ENCODE peak calls at places on chromosomes 11 and 22, in eight cellular contexts. One of them, this sample, is unnamed.
A peak's percentile ranks its signal among the peaks of the same experiment; 100 is the strongest.

GRCh38 chr11:133134561-133135173 is 397.6 kb downstream of the OPCML start:
- DNase-seq in left ventricle myocardium superior: peak; percentile 69
- DNase-seq in MCF 10A: peak; percentile 0
- DNase-seq in effector memory CD4-positive, alpha-beta T cell: peak; percentile 11
- DNase-seq in Right ventricle myocardium superior: peak; percentile 60
- DNase-seq in stimulated activated CD4-positive, alpha-beta T cell treated with anti-CD3 and anti-CD28 coated beads, Interleukin-15, amount 100 ng/mL, for 1 hour: no peak
- DNase-seq in GOT3: no peak
- DNase-seq in left colon: peak; percentile 33
- DNase-seq in this sample: peak; percentile 2

GRCh38 chr11:17012712-17013547 is 1.3 kb downstream of the PLEKHA7 start:
- DNase-seq in left ventricle myocardium superior: peak; percentile 67
- DNase-seq in MCF 10A: peak; percentile 85
- DNase-seq in effector memory CD4-positive, alpha-beta T cell: no peak
- DNase-seq in Right ventricle myocardium superior: peak; percentile 67
- DNase-seq in stimulated activated CD4-positive, alpha-beta T cell treated with anti-CD3 and anti-CD28 coated beads, Interleukin-15, amount 100 ng/mL, for 1 hour: no peak
- DNase-seq in GOT3: no peak
- DNase-seq in left colon: peak; percentile 73
- DNase-seq in this sample: no peak

GRCh38 chr11:76657139-76657823 is 13.3 kb downstream of the LRRC32 start:
- DNase-seq in left ventricle myocardium superior: no peak
- DNase-seq in MCF 10A: no peak
- DNase-seq in effector memory CD4-positive, alpha-beta T cell: no peak
- DNase-seq in Right ventricle myocardium superior: peak; percentile 34
- DNase-seq in stimulated activated CD4-positive, alpha-beta T cell treated with anti-CD3 and anti-CD28 coated beads, Interleukin-15, amount 100 ng/mL, for 1 hour: no peak
- DNase-seq in GOT3: no peak
- DNase-seq in left colon: no peak
- DNase-seq in this sample: no peak

GRCh38 chr11:16843307-16843706 is 104.9 kb downstream of the C11orf58 start:
- DNase-seq in left ventricle myocardium superior: no peak
- DNase-seq in MCF 10A: peak; percentile 64
- DNase-seq in effector memory CD4-positive, alpha-beta T cell: no peak
- DNase-seq in Right ventricle myocardium superior: no peak
- DNase-seq in stimulated activated CD4-positive, alpha-beta T cell treated with anti-CD3 and anti-CD28 coated beads, Interleukin-15, amount 100 ng/mL, for 1 hour: no peak
- DNase-seq in GOT3: no peak
- DNase-seq in left colon: no peak
- DNase-seq in this sample: no peak

GRCh38 chr11:15346907-15347306 is 232.2 kb downstream of the INSC start:
- DNase-seq in left ventricle myocardium superior: no peak
- DNase-seq in MCF 10A: peak; percentile 32
- DNase-seq in effector memory CD4-positive, alpha-beta T cell: no peak
- DNase-seq in Right ventricle myocardium superior: no peak
- DNase-seq in stimulated activated CD4-positive, alpha-beta T cell treated with anti-CD3 and anti-CD28 coated beads, Interleukin-15, amount 100 ng/mL, for 1 hour: no peak
- DNase-seq in GOT3: no peak
- DNase-seq in left colon: no peak
- DNase-seq in this sample: no peak

GRCh38 chr22:19767427-19768380 is 7.1 kb downstream of the TBX1 start:
- DNase-seq in left ventricle myocardium superior: peak; percentile 66
- DNase-seq in MCF 10A: no peak
- DNase-seq in effector memory CD4-positive, alpha-beta T cell: no peak
- DNase-seq in Right ventricle myocardium superior: peak; percentile 79
- DNase-seq in stimulated activated CD4-positive, alpha-beta T cell treated with anti-CD3 and anti-CD28 coated beads, Interleukin-15, amount 100 ng/mL, for 1 hour: no peak
- DNase-seq in GOT3: no peak
- DNase-seq in left colon: no peak
- DNase-seq in this sample: no peak

GRCh38 chr11:132177106-132177505 is 806.7 kb downstream of the NTM start:
- DNase-seq in left ventricle myocardium superior: no peak
- DNase-seq in MCF 10A: peak; percentile 1
- DNase-seq in effector memory CD4-positive, alpha-beta T cell: no peak
- DNase-seq in Right ventricle myocardium superior: no peak
- DNase-seq in stimulated activated CD4-positive, alpha-beta T cell treated with anti-CD3 and anti-CD28 coated beads, Interleukin-15, amount 100 ng/mL, for 1 hour: no peak
- DNase-seq in GOT3: no peak
- DNase-seq in left colon: no peak
- DNase-seq in this sample: no peak

GRCh38 chr11:43772733-43773132 is 92.2 kb downstream of the HSD17B12 start:
- DNase-seq in left ventricle myocardium superior: no peak
- DNase-seq in MCF 10A: no peak
- DNase-seq in effector memory CD4-positive, alpha-beta T cell: no peak
- DNase-seq in Right ventricle myocardium superior: no peak
- DNase-seq in stimulated activated CD4-positive, alpha-beta T cell treated with anti-CD3 and anti-CD28 coated beads, Interleukin-15, amount 100 ng/mL, for 1 hour: no peak
- DNase-seq in GOT3: no peak
- DNase-seq in left colon: no peak
- DNase-seq in this sample: no peak

GRCh38 chr22:42431401-42432019 is 693 bp downstream of the NFAM1 start:
- DNase-seq in left ventricle myocardium superior: no peak
- DNase-seq in MCF 10A: no peak
- DNase-seq in effector memory CD4-positive, alpha-beta T cell: no peak
- DNase-seq in Right ventricle myocardium superior: no peak
- DNase-seq in stimulated activated CD4-positive, alpha-beta T cell treated with anti-CD3 and anti-CD28 coated beads, Interleukin-15, amount 100 ng/mL, for 1 hour: no peak
- DNase-seq in GOT3: no peak
- DNase-seq in left colon: no peak
- DNase-seq in this sample: no peak

GRCh38 chr11:60992842-60993409 is 21.4 kb downstream of the CD6 start:
- DNase-seq in left ventricle myocardium superior: no peak
- DNase-seq in MCF 10A: no peak
- DNase-seq in effector memory CD4-positive, alpha-beta T cell: no peak
- DNase-seq in Right ventricle myocardium superior: no peak
- DNase-seq in stimulated activated CD4-positive, alpha-beta T cell treated with anti-CD3 and anti-CD28 coated beads, Interleukin-15, amount 100 ng/mL, for 1 hour: no peak
- DNase-seq in GOT3: no peak
- DNase-seq in left colon: no peak
- DNase-seq in this sample: no peak

GRCh38 chr11:83724704-83725114 is 438.5 kb upstream of the CCDC90B start:
- DNase-seq in left ventricle myocardium superior: no peak
- DNase-seq in MCF 10A: peak; percentile 11
- DNase-seq in effector memory CD4-positive, alpha-beta T cell: no peak
- DNase-seq in Right ventricle myocardium superior: no peak
- DNase-seq in stimulated activated CD4-positive, alpha-beta T cell treated with anti-CD3 and anti-CD28 coated beads, Interleukin-15, amount 100 ng/mL, for 1 hour: no peak
- DNase-seq in GOT3: no peak
- DNase-seq in left colon: no peak
- DNase-seq in this sample: no peak

GRCh38 chr11:2802389-2803185 is 83.0 kb downstream of the CDKN1C start:
- DNase-seq in left ventricle myocardium superior: no peak
- DNase-seq in MCF 10A: no peak
- DNase-seq in effector memory CD4-positive, alpha-beta T cell: no peak
- DNase-seq in Right ventricle myocardium superior: peak; percentile 38
- DNase-seq in stimulated activated CD4-positive, alpha-beta T cell treated with anti-CD3 and anti-CD28 coated beads, Interleukin-15, amount 100 ng/mL, for 1 hour: no peak
- DNase-seq in GOT3: no peak
- DNase-seq in left colon: no peak
- DNase-seq in this sample: no peak

GRCh38 chr11:96524475-96524874 is 134.7 kb downstream of the JRKL start:
- DNase-seq in left ventricle myocardium superior: no peak
- DNase-seq in MCF 10A: no peak
- DNase-seq in effector memory CD4-positive, alpha-beta T cell: no peak
- DNase-seq in Right ventricle myocardium superior: no peak
- DNase-seq in stimulated activated CD4-positive, alpha-beta T cell treated with anti-CD3 and anti-CD28 coated beads, Interleukin-15, amount 100 ng/mL, for 1 hour: no peak
- DNase-seq in GOT3: no peak
- DNase-seq in left colon: no peak
- DNase-seq in this sample: no peak

GRCh38 chr11:125886997-125887372 is 483 bp upstream of the HYLS1 start:
- DNase-seq in left ventricle myocardium superior: peak; percentile 54
- DNase-seq in MCF 10A: peak; percentile 57
- DNase-seq in effector memory CD4-positive, alpha-beta T cell: no peak
- DNase-seq in Right ventricle myocardium superior: peak; percentile 68
- DNase-seq in stimulated activated CD4-positive, alpha-beta T cell treated with anti-CD3 and anti-CD28 coated beads, Interleukin-15, amount 100 ng/mL, for 1 hour: no peak
- DNase-seq in GOT3: no peak
- DNase-seq in left colon: peak; percentile 41
- DNase-seq in this sample: peak; percentile 31

GRCh38 chr11:31872074-31872440 is 60.9 kb upstream of the PAX6 start:
- DNase-seq in left ventricle myocardium superior: no peak
- DNase-seq in MCF 10A: peak; percentile 12
- DNase-seq in effector memory CD4-positive, alpha-beta T cell: no peak
- DNase-seq in Right ventricle myocardium superior: no peak
- DNase-seq in stimulated activated CD4-positive, alpha-beta T cell treated with anti-CD3 and anti-CD28 coated beads, Interleukin-15, amount 100 ng/mL, for 1 hour: no peak
- DNase-seq in GOT3: no peak
- DNase-seq in left colon: no peak
- DNase-seq in this sample: no peak

GRCh38 chr11:60970369-60970774 is 1.1 kb upstream of the CD6 start:
- DNase-seq in left ventricle myocardium superior: peak; percentile 74
- DNase-seq in MCF 10A: peak; percentile 54
- DNase-seq in effector memory CD4-positive, alpha-beta T cell: peak; percentile 74
- DNase-seq in Right ventricle myocardium superior: peak; percentile 77
- DNase-seq in stimulated activated CD4-positive, alpha-beta T cell treated with anti-CD3 and anti-CD28 coated beads, Interleukin-15, amount 100 ng/mL, for 1 hour: peak; percentile 66
- DNase-seq in GOT3: no peak
- DNase-seq in left colon: no peak
- DNase-seq in this sample: peak; percentile 4

GRCh38 chr11:65709661-65710060 is 2.4 kb upstream of the KAT5 start:
- DNase-seq in left ventricle myocardium superior: no peak
- DNase-seq in MCF 10A: no peak
- DNase-seq in effector memory CD4-positive, alpha-beta T cell: no peak
- DNase-seq in Right ventricle myocardium superior: no peak
- DNase-seq in stimulated activated CD4-positive, alpha-beta T cell treated with anti-CD3 and anti-CD28 coated beads, Interleukin-15, amount 100 ng/mL, for 1 hour: no peak
- DNase-seq in GOT3: no peak
- DNase-seq in left colon: peak; percentile 7
- DNase-seq in this sample: no peak

GRCh38 chr11:27660171-27660570 is 40.1 kb downstream of the BDNF start:
- DNase-seq in left ventricle myocardium superior: no peak
- DNase-seq in MCF 10A: no peak
- DNase-seq in effector memory CD4-positive, alpha-beta T cell: no peak
- DNase-seq in Right ventricle myocardium superior: no peak
- DNase-seq in stimulated activated CD4-positive, alpha-beta T cell treated with anti-CD3 and anti-CD28 coated beads, Interleukin-15, amount 100 ng/mL, for 1 hour: no peak
- DNase-seq in GOT3: no peak
- DNase-seq in left colon: no peak
- DNase-seq in this sample: no peak

GRCh38 chr11:69531071-69531716 is 49.7 kb downstream of the LINC01488 start:
- DNase-seq in left ventricle myocardium superior: no peak
- DNase-seq in MCF 10A: no peak
- DNase-seq in effector memory CD4-positive, alpha-beta T cell: no peak
- DNase-seq in Right ventricle myocardium superior: no peak
- DNase-seq in stimulated activated CD4-positive, alpha-beta T cell treated with anti-CD3 and anti-CD28 coated beads, Interleukin-15, amount 100 ng/mL, for 1 hour: no peak
- DNase-seq in GOT3: no peak
- DNase-seq in left colon: no peak
- DNase-seq in this sample: no peak

GRCh38 chr11:122339661-122340060 is 223.6 kb upstream of the BLID start:
- DNase-seq in left ventricle myocardium superior: no peak
- DNase-seq in MCF 10A: no peak
- DNase-seq in effector memory CD4-positive, alpha-beta T cell: no peak
- DNase-seq in Right ventricle myocardium superior: no peak
- DNase-seq in stimulated activated CD4-positive, alpha-beta T cell treated with anti-CD3 and anti-CD28 coated beads, Interleukin-15, amount 100 ng/mL, for 1 hour: no peak
- DNase-seq in GOT3: no peak
- DNase-seq in left colon: no peak
- DNase-seq in this sample: no peak

GRCh38 chr11:129699711-129700304 is 115.8 kb upstream of the TMEM45B start:
- DNase-seq in left ventricle myocardium superior: no peak
- DNase-seq in MCF 10A: no peak
- DNase-seq in effector memory CD4-positive, alpha-beta T cell: no peak
- DNase-seq in Right ventricle myocardium superior: no peak
- DNase-seq in stimulated activated CD4-positive, alpha-beta T cell treated with anti-CD3 and anti-CD28 coated beads, Interleukin-15, amount 100 ng/mL, for 1 hour: no peak
- DNase-seq in GOT3: no peak
- DNase-seq in left colon: no peak
- DNase-seq in this sample: no peak

GRCh38 chr11:103016031-103016430 is 60.5 kb upstream of the MMP13 start:
- DNase-seq in left ventricle myocardium superior: no peak
- DNase-seq in MCF 10A: no peak
- DNase-seq in effector memory CD4-positive, alpha-beta T cell: no peak
- DNase-seq in Right ventricle myocardium superior: no peak
- DNase-seq in stimulated activated CD4-positive, alpha-beta T cell treated with anti-CD3 and anti-CD28 coated beads, Interleukin-15, amount 100 ng/mL, for 1 hour: no peak
- DNase-seq in GOT3: no peak
- DNase-seq in left colon: no peak
- DNase-seq in this sample: no peak

GRCh38 chr11:75159081-75159953 is 8.4 kb downstream of the SLCO2B1 start:
- DNase-seq in left ventricle myocardium superior: no peak
- DNase-seq in MCF 10A: no peak
- DNase-seq in effector memory CD4-positive, alpha-beta T cell: no peak
- DNase-seq in Right ventricle myocardium superior: no peak
- DNase-seq in stimulated activated CD4-positive, alpha-beta T cell treated with anti-CD3 and anti-CD28 coated beads, Interleukin-15, amount 100 ng/mL, for 1 hour: no peak
- DNase-seq in GOT3: no peak
- DNase-seq in left colon: peak; percentile 80
- DNase-seq in this sample: no peak

GRCh38 chr11:68181719-68182451 is 31.2 kb downstream of the KMT5B start:
- DNase-seq in left ventricle myocardium superior: no peak
- DNase-seq in MCF 10A: no peak
- DNase-seq in effector memory CD4-positive, alpha-beta T cell: no peak
- DNase-seq in Right ventricle myocardium superior: no peak
- DNase-seq in stimulated activated CD4-positive, alpha-beta T cell treated with anti-CD3 and anti-CD28 coated beads, Interleukin-15, amount 100 ng/mL, for 1 hour: no peak
- DNase-seq in GOT3: no peak
- DNase-seq in left colon: no peak
- DNase-seq in this sample: no peak

GRCh38 chr11:64726211-64726641 is 3.2 kb upstream of the NRXN2 start:
- DNase-seq in left ventricle myocardium superior: no peak
- DNase-seq in MCF 10A: no peak
- DNase-seq in effector memory CD4-positive, alpha-beta T cell: no peak
- DNase-seq in Right ventricle myocardium superior: peak; percentile 12
- DNase-seq in stimulated activated CD4-positive, alpha-beta T cell treated with anti-CD3 and anti-CD28 coated beads, Interleukin-15, amount 100 ng/mL, for 1 hour: no peak
- DNase-seq in GOT3: no peak
- DNase-seq in left colon: no peak
- DNase-seq in this sample: no peak

This sample was measured in SW 1271.